ENCODE peak calls at places on chromosomes 2 and 18, in eight cellular contexts. G, B, Q, V, X, W, R and A are unnamed samples.

GRCh38 chr2:100831831-100832230 is 11.9 kb downstream of the NPAS2 start:
- DNase-seq in G (no peak), B (no peak), Q (no peak), V (peak; percentile 36), X (peak; percentile 84), W (no peak), R (peak; percentile 19), A (no peak)

GRCh38 chr2:127566139-127566417 is 30.6 kb downstream of the MYO7B start:
- DNase-seq in G (no peak), B (no peak), Q (no peak), V (no peak), X (peak; percentile 9), W (no peak), R (no peak), A (no peak)

GRCh38 chr2:55175254-55176093 is 56.6 kb downstream of the CLHC1 start:
- DNase-seq in G (no peak), B (peak; percentile 87), Q (peak; percentile 75), V (no peak), X (no peak), W (no peak), R (peak; percentile 93), A (no peak)

GRCh38 chr2:216465580-216466197 is 33.0 kb upstream of the RPL37A start:
- DNase-seq in G (no peak), B (no peak), Q (no peak), V (no peak), X (no peak), W (no peak), R (peak; percentile 6), A (no peak)

GRCh38 chr2:121063471-121063870 is 221.5 kb downstream of the TFCP2L1 start:
- DNase-seq in G (no peak), B (no peak), Q (no peak), V (no peak), X (no peak), W (no peak), R (peak; percentile 74), A (no peak)

GRCh38 chr2:201432551-201433388 is 18.5 kb downstream of the TRAK2 start:
- DNase-seq in G (no peak), B (peak; percentile 66), Q (no peak), V (no peak), X (peak; percentile 64), W (no peak), R (peak; percentile 66), A (no peak)

GRCh38 chr2:9999693-10000092 is 43.7 kb upstream of the KLF11 start:
- DNase-seq in G (no peak), B (no peak), Q (no peak), V (no peak), X (no peak), W (no peak), R (no peak), A (no peak)

GRCh38 chr2:206981739-206982336 is 42.5 kb downstream of the CPO start:
- DNase-seq in G (peak; percentile 66), B (peak; percentile 76), Q (peak; percentile 62), V (peak; percentile 76), X (peak; percentile 90), W (peak; percentile 36), R (peak; percentile 87), A (peak; percentile 79)

GRCh38 chr2:107380912-107381311 is 445.8 kb upstream of the RGPD4 start:
- DNase-seq in G (no peak), B (no peak), Q (no peak), V (no peak), X (no peak), W (no peak), R (peak; percentile 1), A (no peak)

GRCh38 chr18:30634249-30634648 is 408.3 kb downstream of the DSC3 start:
- DNase-seq in G (no peak), B (no peak), Q (no peak), V (no peak), X (no peak), W (no peak), R (no peak), A (no peak)

GRCh38 chr18:11167778-11168177 is 18.4 kb upstream of the PIEZO2 start:
- DNase-seq in G (no peak), B (peak; percentile 85), Q (no peak), V (no peak), X (no peak), W (no peak), R (peak; percentile 79), A (no peak)

DNA sequence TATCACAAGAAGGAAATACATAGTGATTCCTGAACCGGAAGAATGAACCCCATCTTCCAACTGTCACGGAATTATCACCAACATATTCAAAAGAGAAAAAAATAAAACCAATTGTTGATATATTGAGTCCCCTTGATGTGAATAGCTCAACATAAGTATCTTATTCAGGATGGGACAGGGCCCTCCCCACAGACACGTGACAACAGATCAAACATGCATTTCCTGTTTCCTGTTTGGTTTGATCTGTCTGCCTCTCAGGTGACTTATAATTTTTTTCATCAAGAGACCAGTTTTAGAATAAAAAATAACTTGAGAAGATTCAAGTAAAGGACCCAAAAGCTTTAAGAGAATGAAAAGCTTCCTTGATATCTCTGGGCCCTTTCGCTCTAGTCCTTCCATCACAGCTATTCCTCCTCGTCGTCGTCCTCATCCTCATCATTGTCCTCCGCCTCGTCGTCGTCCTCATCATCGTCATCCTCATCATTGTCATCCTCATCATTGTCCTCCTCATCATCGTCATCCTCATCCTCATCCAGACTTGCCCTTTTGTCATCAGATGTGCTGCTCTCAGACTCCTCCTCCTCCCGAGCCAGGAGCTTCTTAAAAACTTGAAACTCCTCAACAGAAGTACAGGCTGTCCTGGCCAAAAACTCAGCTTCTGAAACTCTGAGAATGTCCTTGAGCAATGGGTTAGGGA is 6.3 kb downstream of the MTERF4 start:
- DNase-seq in G (no peak), B (no peak), Q (no peak), V (no peak), X (no peak), W (no peak), R (no peak), A (no peak)
- H3K27ac ChIP-seq in G (no peak overlapping the region), B (no peak overlapping the region), Q (no peak overlapping the region), V (no peak overlapping the region), X (no peak overlapping the region), W (peak overlapping the region; percentile 46), R (no peak overlapping the region), A (no peak overlapping the region)

GRCh38 chr18:79208882-79209281 is 139.7 kb downstream of the ATP9B start:
- DNase-seq in G (no peak), B (no peak), Q (no peak), V (peak; percentile 42), X (no peak), W (no peak), R (no peak), A (peak; percentile 20)

GRCh38 chr18:79206444-79206843 is 137.2 kb downstream of the ATP9B start:
- DNase-seq in G (no peak), B (no peak), Q (no peak), V (no peak), X (no peak), W (no peak), R (no peak), A (no peak)

GRCh38 chr18:79211844-79212243 is 142.7 kb downstream of the ATP9B start:
- DNase-seq in G (no peak), B (peak; percentile 22), Q (no peak), V (no peak), X (no peak), W (no peak), R (peak; percentile 4), A (no peak)

GRCh38 chr18:79204889-79205807 is 136.0 kb downstream of the ATP9B start:
- DNase-seq in G (no peak), B (no peak), Q (no peak), V (no peak), X (no peak), W (no peak), R (no peak), A (no peak)

GRCh38 chr18:79210002-79210910 is 141.1 kb downstream of the ATP9B start:
- DNase-seq in G (no peak), B (no peak), Q (no peak), V (no peak), X (no peak), W (no peak), R (no peak), A (no peak)
- H3K4me3 ChIP-seq in G (no peak overlapping the region), B (no peak overlapping the region), Q (no peak overlapping the region), V (no peak overlapping the region), X (no peak overlapping the region), W (no peak overlapping the region), R (no peak overlapping the region), A (no peak overlapping the region)

GRCh38 chr2:134371041-134371440 is 117.2 kb downstream of the MGAT5 start:
- DNase-seq in G (no peak), B (no peak), Q (no peak), V (no peak), X (peak; percentile 45), W (no peak), R (peak; percentile 60), A (no peak)

GRCh38 chr2:134367216-134367615 is 113.3 kb downstream of the MGAT5 start:
- DNase-seq in G (no peak), B (no peak), Q (no peak), V (no peak), X (no peak), W (no peak), R (no peak), A (no peak)

GRCh38 chr2:134369220-134369902 is 115.5 kb downstream of the MGAT5 start:
- DNase-seq in G (no peak), B (no peak), Q (no peak), V (no peak), X (peak; percentile 55), W (no peak), R (no peak), A (no peak)

GRCh38 chr2:134366359-134366758 is 112.5 kb downstream of the MGAT5 start:
- DNase-seq in G (no peak), B (no peak), Q (no peak), V (no peak), X (no peak), W (no peak), R (no peak), A (no peak)

DNA sequence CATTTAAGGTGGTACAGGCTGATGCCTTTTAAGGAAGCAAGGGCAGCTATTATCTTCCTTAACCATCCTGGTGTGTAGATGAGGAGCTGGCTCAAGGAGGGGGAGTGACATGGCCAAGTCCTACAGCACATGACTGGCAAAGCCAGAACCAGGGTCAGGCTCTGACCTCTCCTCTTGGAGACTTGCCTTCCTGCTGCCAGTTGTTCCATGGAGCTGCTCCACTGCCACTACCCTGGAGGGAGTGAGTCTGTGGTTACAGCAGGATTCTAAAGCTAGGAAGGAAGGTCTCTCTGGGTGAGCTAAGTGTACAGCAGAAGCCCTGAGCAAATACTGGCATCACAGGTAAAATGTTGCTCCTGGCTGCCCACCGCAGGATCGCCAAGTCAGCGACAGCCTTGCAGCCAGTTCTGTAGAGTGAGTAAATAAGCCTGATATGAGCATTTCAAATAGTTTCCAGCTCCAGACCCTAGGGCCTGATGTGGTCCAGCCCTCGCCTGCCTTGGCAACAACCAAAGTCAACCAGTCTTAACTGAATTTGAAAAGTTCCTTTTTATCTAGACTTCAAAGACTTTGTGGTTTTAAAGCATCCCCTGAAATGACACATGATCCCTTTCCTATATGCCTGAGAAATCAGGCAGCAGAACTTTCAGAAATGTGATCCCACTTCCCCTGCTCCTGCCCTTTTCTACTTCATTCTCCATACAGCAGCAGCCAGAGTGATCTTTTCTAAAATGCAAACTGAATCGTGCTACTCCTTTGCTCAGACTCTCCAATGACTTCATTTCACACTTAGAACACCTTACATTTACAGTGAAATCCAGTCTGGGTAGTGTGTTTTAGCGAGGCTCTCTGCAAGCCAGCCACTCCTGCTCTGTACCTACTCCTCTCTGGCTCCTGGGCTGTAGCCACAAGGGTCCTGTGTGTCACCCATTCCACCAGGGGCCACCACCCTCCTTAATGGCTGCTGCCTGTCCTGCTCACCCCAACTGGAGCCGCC is 114.3 kb downstream of the MGAT5 start:
- DNase-seq in G (no peak), B (peak; percentile 69), Q (no peak), V (no peak), X (peak; percentile 40), W (no peak), R (no peak), A (peak; percentile 23)
- H3K27ac ChIP-seq in G (no peak overlapping the region), B (no peak overlapping the region), Q (no peak overlapping the region), V (no peak overlapping the region), X (peak overlapping the region; percentile 13), W (no peak overlapping the region), R (no peak overlapping the region), A (no peak overlapping the region)

GRCh38 chr18:76343938-76344569 is 151.0 kb downstream of the ZNF516 start:
- DNase-seq in G (no peak), B (no peak), Q (no peak), V (no peak), X (no peak), W (no peak), R (no peak), A (no peak)
- H3K4me3 ChIP-seq in G (no peak overlapping the region), B (no peak overlapping the region), Q (no peak overlapping the region), V (no peak overlapping the region), X (no peak overlapping the region), W (no peak overlapping the region), R (no peak overlapping the region), A (no peak overlapping the region)